ENCODE peak calls at places on chromosomes 4 and X, in six cellular contexts. Q, X, V, P, G and M are unnamed samples.

GRCh38 chrX:66728818-66729271 is 90.0 kb upstream of the EDA2R start:
- DNase-seq in Q (peak; percentile 31), X (peak; percentile 60), V (peak; percentile 78), P (peak; percentile 14), G (no peak), M (peak; percentile 5)

GRCh38 chr4:168782439-168782838 is 227.6 kb downstream of the CBR4 start:
- DNase-seq in Q (no peak), X (no peak), V (no peak), P (no peak), G (no peak), M (no peak)

GRCh38 chr4:80875642-80876041 is 154.9 kb upstream of the BMP3 start:
- DNase-seq in Q (no peak), X (no peak), V (no peak), P (no peak), G (no peak), M (no peak)

GRCh38 chr4:185541251-185541671 is 6.0 kb upstream of the PDLIM3 start:
- DNase-seq in Q (no peak), X (no peak), V (no peak), P (no peak), G (no peak), M (no peak)

GRCh38 chrX:136607236-136607635 is 40.7 kb upstream of the CD40LG start:
- DNase-seq in Q (no peak), X (no peak), V (no peak), P (no peak), G (no peak), M (no peak)

GRCh38 chr4:150149381-150149780 is 71.1 kb downstream of the DCLK2 start:
- DNase-seq in Q (no peak), X (peak; percentile 50), V (no peak), P (peak; percentile 84), G (no peak), M (peak; percentile 33)

GRCh38 chr4:19177616-19178015 is 1074.1 kb upstream of the SLIT2 start:
- DNase-seq in Q (no peak), X (no peak), V (peak; percentile 55), P (no peak), G (no peak), M (no peak)

GRCh38 chr4:67204441-67204840 is 340.9 kb downstream of the CENPC start:
- DNase-seq in Q (no peak), X (no peak), V (no peak), P (no peak), G (no peak), M (peak; percentile 2)

GRCh38 chr4:167885872-167886271 is 206.5 kb upstream of the ANXA10 start:
- DNase-seq in Q (no peak), X (no peak), V (no peak), P (no peak), G (no peak), M (no peak)